ENCODE peak calls at places on chromosomes 4 and X, in six cellular contexts. B, L, V, I, R and P are unnamed samples.

GRCh38 chr4:122639181-122639580 is 18.3 kb upstream of the IL21 start:
- DNase-seq in V (peak; percentile 62), I (no peak), B (no peak), R (no peak), L (no peak), P (no peak)

GRCh38 chr4:37661643-37662221 is 24.4 kb downstream of the RELL1 start:
- DNase-seq in V (no peak), I (no peak), R (no peak), L (peak; percentile 65), B (no peak), P (peak; percentile 36)

GRCh38 chrX:38061335-38061734 is 55.0 kb downstream of the SYTL5 start:
- DNase-seq in V (peak; percentile 89), R (no peak), L (peak; percentile 49), B (no peak), I (no peak), P (peak; percentile 30)

GRCh38 chrX:40473460-40474204 is 107.1 kb upstream of the ATP6AP2 start:
- DNase-seq in L (no peak), I (no peak), V (no peak), R (no peak), B (no peak), P (no peak)

GRCh38 chr4:177699365-177700213 is 257.4 kb upstream of the AGA start:
- DNase-seq in R (no peak), V (peak; percentile 40), L (peak; percentile 75), I (no peak), B (no peak), P (no peak)

GRCh38 chrX:72545990-72546389 is 26.7 kb downstream of the HDAC8 start:
- DNase-seq in R (no peak), L (peak; percentile 14), V (peak; percentile 25), B (no peak), I (no peak), P (no peak)

GRCh38 chrX:40552768-40553167 is 28.0 kb upstream of the ATP6AP2 start:
- DNase-seq in R (no peak), V (peak; percentile 34), B (no peak), L (peak; percentile 8), I (no peak), P (peak; percentile 20)

GRCh38 chrX:34875204-34875603 is 67.4 kb upstream of the FAM47B start:
- DNase-seq in L (peak; percentile 71), I (no peak), R (no peak), V (peak; percentile 81), B (no peak), P (peak; percentile 65)

GRCh38 chrX:65586491-65586890 is 51.9 kb upstream of the LAS1L start:
- DNase-seq in V (peak; percentile 81), R (no peak), L (peak; percentile 61), B (no peak), I (no peak), P (peak; percentile 59)

GRCh38 chr4:39591290-39591689 is 47.4 kb downstream of the SMIM14 start:
- DNase-seq in V (peak; percentile 72), B (no peak), R (no peak), I (no peak), L (peak; percentile 40), P (no peak)

GRCh38 chrX:79564362-79564761 is 197.2 kb upstream of the ITM2A start:
- DNase-seq in I (no peak), R (no peak), B (no peak), V (no peak), L (no peak), P (no peak)
- TF ChIP-seq CTCF in I (no peak), R (no peak), B (no peak), V (no peak), L (no peak), P (no peak)

GRCh38 chr4:30920043-30920442 is 199.9 kb downstream of the PCDH7 start:
- DNase-seq in R (no peak), V (no peak), I (no peak), B (no peak), L (no peak), P (no peak)
- H3K4me3 ChIP-seq in R (no peak overlapping the region), V (no peak overlapping the region), I (no peak overlapping the region), B (no peak overlapping the region), L (no peak overlapping the region), P (no peak overlapping the region)

DNA sequence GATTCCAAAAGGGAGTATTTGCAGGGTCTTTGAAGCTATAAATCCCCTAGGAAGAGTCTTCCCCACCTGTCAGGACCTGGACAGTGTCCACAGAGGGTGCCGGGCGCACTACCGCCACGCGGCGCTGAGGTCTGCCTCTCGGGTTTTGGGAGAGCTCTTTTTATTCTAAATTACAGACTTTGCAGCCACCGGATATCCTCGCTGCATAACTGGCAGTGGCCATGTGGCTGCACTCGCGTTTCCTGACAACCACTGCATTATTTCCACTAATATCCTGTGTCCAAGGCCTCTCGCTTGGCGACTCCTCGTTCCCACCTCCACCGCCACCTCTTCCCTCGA is 608 bp upstream of the TMEM131L start:
- DNase-seq in I (peak; percentile 71), B (peak; percentile 90), R (peak; percentile 52), V (peak; percentile 47), L (peak; percentile 59), P (peak; percentile 63)
- TF ChIP-seq CTCF in I (peak; percentile 36), B (no peak), R (peak; percentile 22), V (no peak), L (peak; percentile 9), P (peak; percentile 13)

GRCh38 chr4:68871772-68872441 is 56.1 kb downstream of the UGT2B10 start:
- DNase-seq in I (no peak), L (no peak), B (no peak), R (peak; percentile 23), V (no peak), P (no peak)
- H3K4me3 ChIP-seq in I (peak overlapping the region; percentile 12), L (no peak overlapping the region), B (no peak overlapping the region), R (no peak overlapping the region), V (no peak overlapping the region), P (no peak overlapping the region)

DNA sequence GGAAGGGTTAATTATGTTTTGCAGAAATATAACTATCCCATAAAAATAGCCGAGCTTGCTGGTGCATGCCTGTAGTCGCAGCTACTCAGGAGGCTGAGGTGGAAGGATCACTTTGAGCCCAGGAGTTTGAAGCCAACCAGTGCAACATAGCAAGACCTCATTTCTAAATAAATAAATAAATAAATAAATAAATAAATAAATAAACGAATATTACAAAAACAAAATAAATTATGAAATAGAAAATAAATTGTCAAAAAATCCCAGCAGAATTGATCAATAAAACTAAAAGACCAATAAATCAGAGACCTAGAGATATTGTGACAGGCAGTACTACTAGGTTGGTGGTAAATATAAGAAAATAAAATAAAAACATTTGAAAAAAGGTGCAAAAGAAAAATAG is 6.7 kb upstream of the ARL13A start:
- DNase-seq in I (no peak), B (no peak), V (no peak), R (no peak), L (no peak), P (no peak)
- TF ChIP-seq CTCF in I (no peak), B (no peak), V (no peak), R (no peak), L (no peak), P (no peak)

GRCh38 chr4:795726-796119 is 30.2 kb downstream of the CPLX1 start:
- DNase-seq in V (no peak), R (no peak), L (no peak), I (no peak), B (no peak), P (no peak)

GRCh38 chr4:792729-793108 is 33.2 kb downstream of the CPLX1 start:
- DNase-seq in V (no peak), I (no peak), L (no peak), R (no peak), B (no peak), P (no peak)

GRCh38 chr4:794911-795725 is 30.8 kb downstream of the CPLX1 start:
- DNase-seq in I (no peak), V (no peak), R (no peak), B (peak; percentile 69), L (no peak), P (no peak)

GRCh38 chr4:793109-793861 is 32.6 kb downstream of the CPLX1 start:
- DNase-seq in L (no peak), R (no peak), B (no peak), V (no peak), I (no peak), P (no peak)

DNA sequence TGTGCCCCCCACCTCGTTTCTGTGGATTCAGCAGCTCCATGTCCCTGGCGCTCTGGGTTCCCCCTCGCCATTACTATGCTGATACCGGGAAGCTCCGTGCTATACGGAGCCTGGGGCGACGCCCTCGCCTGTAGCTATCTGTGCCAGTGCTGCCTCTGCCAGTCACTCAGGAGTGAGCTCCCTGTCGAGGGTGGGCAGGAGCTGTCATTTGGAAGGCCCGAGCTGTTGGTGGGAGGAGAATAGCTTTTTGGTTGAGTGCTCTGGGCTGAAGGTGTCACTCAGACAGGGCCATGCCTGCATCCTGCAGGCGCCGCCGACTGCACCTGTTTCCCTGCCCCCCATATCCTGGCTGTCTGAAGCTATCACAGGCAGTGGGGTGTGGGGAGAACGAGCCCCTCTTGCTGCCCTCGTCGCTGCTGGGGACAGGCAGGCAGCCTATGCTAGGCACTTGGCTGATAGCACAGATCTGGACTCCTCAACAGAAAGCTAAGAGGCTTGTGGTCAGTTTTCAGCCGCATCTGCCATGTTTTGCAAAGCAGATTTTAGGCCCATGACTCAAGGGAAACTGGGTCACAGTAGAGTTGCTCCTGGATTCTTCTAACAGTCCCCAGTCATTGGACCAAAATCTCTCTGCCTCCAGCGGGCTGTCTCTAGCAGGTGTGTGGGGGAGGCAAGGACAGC is 31.8 kb downstream of the CPLX1 start:
- DNase-seq in B (no peak), V (no peak), I (no peak), R (no peak), L (no peak), P (peak; percentile 42)
- H3K4me3 ChIP-seq in B (no peak overlapping the region), V (no peak overlapping the region), I (no peak overlapping the region), R (no peak overlapping the region), L (no peak overlapping the region), P (no peak overlapping the region)

DNA sequence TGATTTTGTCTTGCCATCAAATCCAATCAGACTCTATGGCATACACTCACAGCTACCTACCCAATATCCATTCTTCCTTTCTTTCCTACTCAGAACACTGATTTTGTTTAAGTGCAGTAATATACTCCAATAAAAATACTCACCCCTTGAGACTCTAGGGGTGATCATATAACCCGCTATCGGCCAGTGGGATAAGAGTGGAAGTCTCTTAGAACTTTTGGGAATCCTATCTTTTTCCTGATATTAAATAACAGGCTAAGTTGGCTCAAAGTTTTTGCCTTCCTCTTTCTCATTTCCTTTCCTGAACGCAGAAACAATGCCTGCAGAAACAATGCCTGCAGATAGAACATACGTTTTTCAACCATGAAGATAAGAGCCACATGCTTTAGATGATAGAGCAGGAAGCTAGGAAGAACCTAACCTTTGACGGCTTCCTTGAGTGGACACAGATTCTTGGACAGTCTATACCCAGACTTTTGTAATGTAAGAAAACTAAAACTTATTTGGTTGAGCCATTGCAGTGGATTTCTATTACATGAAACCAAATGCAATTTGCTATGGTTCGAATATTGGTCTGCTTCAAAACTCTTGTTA is 373.8 kb downstream of the STIM2 start:
- DNase-seq in B (no peak), V (no peak), L (no peak), I (no peak), R (no peak), P (no peak)
- TF ChIP-seq CTCF in B (no peak), V (no peak), L (no peak), I (no peak), R (no peak), P (no peak)